ENCODE peak calls at places on chromosomes 12 and 14, in ten cellular contexts. C is tibial artery, E is HCT116, A is upper lobe of right lung, P is A549, O is body of pancreas, M is cardiac muscle cell, D is stomach, L is esophagus squamous epithelium, H is A673. J is an unnamed sample.

GRCh38 chr12:10339441-10339840 is 31.8 kb downstream of the KLRD1 start:
- DNase-seq in A (no peak), H (no peak), L (no peak), M (no peak), D (no peak), E (peak; percentile 23), O (no peak), C (no peak), P (peak; percentile 49), J (peak; percentile 25)

GRCh38 chr14:31206536-31207286 is 882 bp downstream of the HECTD1 start:
- DNase-seq in O (peak; percentile 40), C (peak; percentile 71), L (no peak), E (no peak), A (no peak), P (peak; percentile 27), D (peak; percentile 50), M (peak; percentile 49), H (peak; percentile 42), J (peak; percentile 25)

GRCh38 chr12:92042791-92043531 is 102.7 kb downstream of the BTG1 start:
- DNase-seq in M (no peak), D (no peak), H (no peak), A (no peak), E (no peak), L (no peak), P (no peak), O (no peak), C (no peak), J (no peak)

GRCh38 chr12:54139030-54139429 is 49.8 kb downstream of the SMUG1 start:
- DNase-seq in C (no peak), H (no peak), M (no peak), D (no peak), L (no peak), P (no peak), O (no peak), A (no peak), E (no peak), J (no peak)

GRCh38 chr14:36226164-36226563 is 49.6 kb upstream of the PTCSC3 start:
- DNase-seq in A (no peak), C (no peak), M (no peak), E (no peak), D (no peak), L (no peak), P (no peak), H (no peak), O (no peak), J (peak; percentile 13)

GRCh38 chr12:82896979-82897378 is 210.3 kb downstream of the TMTC2 start:
- DNase-seq in A (no peak), O (peak; percentile 70), L (no peak), H (no peak), C (no peak), E (peak; percentile 8), P (peak; percentile 45), D (peak; percentile 63), M (no peak), J (peak; percentile 44)

GRCh38 chr12:62813031-62813829 is 121.7 kb downstream of the PPM1H start:
- DNase-seq in E (peak; percentile 45), C (peak; percentile 75), O (peak; percentile 64), L (no peak), H (peak; percentile 85), A (peak; percentile 77), M (peak; percentile 76), D (peak; percentile 61), P (peak; percentile 83), J (peak; percentile 48)

GRCh38 chr12:58750484-58750883 is 169.8 kb downstream of the LRIG3 start:
- DNase-seq in E (no peak), P (peak; percentile 67), O (no peak), H (peak; percentile 50), A (no peak), C (no peak), L (no peak), D (no peak), M (no peak), J (peak; percentile 96)

GRCh38 chr12:52175411-52176350 is 16.1 kb downstream of the KRT80 start:
- DNase-seq in E (no peak), C (no peak), O (no peak), M (no peak), H (peak; percentile 84), L (no peak), A (no peak), D (no peak), P (no peak), J (no peak)
- TF ChIP-seq CTCF in E (peak; percentile 39), C (peak; percentile 28), O (no peak), M (peak; percentile 28), H (peak; percentile 29), L (no peak), A (peak; percentile 32), D (no peak), P (no peak), J (peak; percentile 24)

GRCh38 chr14:38839743-38840375 is 263.2 kb downstream of the SEC23A start:
- DNase-seq in O (no peak), C (no peak), P (peak; percentile 2), A (no peak), E (no peak), L (no peak), H (no peak), M (no peak), D (no peak), J (peak; percentile 3)
- H3K4me1 ChIP-seq in O (peaks cover 11% of the 10 kb centered on the region), C (peaks cover 2% of the 10 kb centered on the region), P (peaks cover 5% of the 10 kb centered on the region), A (no peaks in the 10 kb centered on the region), E (no peaks in the 10 kb centered on the region), L (no peaks in the 10 kb centered on the region), H (no peaks in the 10 kb centered on the region), M (peaks cover 9% of the 10 kb centered on the region), D (peaks cover 9% of the 10 kb centered on the region), J (peaks cover 3% of the 10 kb centered on the region)

DNA sequence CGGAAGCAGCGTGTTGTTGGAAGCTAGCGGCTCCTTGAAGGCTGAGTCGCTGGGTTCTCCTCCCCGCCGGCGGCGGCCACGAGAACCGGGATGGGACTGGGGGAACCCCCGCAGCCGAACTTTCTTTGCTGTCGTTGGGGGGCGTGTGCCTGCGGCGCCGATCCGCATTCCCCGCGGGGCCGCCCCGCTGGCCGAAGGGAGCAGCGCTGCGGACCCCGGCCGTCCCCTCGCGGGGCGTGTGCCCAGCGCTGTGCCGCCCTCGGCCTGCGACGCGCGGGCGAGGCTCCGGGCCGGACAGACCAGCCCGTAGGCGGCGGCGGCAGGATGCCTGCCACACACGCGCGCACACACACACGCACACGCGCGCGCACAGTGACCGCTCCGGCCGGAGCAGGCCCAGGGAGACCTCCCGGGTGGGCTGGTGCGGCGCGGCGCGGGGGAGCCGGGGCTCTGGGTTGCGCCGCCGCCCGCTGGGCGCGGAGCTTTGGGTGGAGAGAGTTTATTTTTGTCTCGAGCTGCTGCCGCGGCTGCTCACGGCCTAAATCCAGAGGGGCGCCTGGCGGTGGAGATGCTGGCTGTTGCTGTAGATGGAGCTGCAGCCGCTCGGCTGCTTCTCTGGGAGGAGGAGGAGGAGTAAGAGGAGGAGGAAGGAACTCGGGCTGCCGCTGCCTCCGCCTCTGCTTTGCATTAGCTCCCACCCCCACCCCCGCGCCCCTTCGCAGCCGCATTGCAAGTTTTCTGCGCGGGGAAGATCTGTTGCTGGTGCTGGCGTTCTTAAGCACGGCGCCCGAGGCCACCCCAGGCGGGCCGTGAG is at the start of gene SAMD4A:
- DNase-seq in M (peak; percentile 78), O (peak; percentile 75), C (peak; percentile 91), D (peak; percentile 67), L (peak; percentile 39), E (no peak), A (peak; percentile 86), H (peak; percentile 92), P (peak; percentile 88), J (peak; percentile 82)
- TF ChIP-seq CTCF in M (peak; percentile 35), O (peak; percentile 24), C (peak; percentile 55), D (no peak), L (peak; percentile 25), E (peak; percentile 17), A (peak; percentile 34), H (peak; percentile 44), P (peak; percentile 33), J (no peak)

DNA sequence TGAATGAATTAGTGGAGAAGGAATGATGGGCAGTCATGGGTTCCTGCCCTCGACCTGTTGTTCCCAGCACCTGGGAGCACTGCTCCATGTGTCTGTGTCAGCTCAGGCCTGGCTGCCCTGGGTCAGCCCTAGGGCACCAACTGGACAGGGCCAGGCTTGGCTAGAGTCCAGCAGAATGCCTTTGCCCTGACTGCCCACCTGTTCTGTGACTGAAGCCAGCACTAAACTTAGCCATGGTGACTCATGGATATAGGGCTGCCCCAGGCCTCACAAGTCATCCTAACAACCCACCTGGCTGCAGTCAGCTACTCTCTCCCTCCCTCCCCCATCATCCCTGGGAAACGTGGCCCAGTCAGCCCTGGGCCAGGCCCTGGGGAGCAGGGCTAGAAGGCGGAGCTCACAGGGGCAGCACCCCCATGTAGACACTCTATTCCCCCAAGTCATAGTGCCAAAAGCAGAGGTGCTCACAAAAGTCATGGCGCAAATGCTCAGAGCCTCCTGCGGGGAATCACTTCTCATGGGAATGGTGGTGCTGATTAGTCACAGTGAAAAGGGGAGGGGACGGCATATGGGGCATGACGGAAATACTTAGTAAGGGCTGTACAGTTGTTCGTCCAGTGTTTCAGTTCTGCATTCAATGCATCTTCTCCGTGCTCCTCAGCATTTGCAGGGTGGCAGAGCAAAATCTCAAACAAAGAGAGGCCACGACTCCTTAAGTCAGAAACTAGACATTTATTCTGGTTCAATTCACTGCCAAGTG is 52.0 kb upstream of the NTF3 start:
- DNase-seq in C (no peak), O (no peak), P (no peak), M (peak; percentile 4), L (no peak), A (no peak), H (no peak), D (no peak), E (peak; percentile 60), J (no peak)
- H3K4me1 ChIP-seq in C (no peaks in the 10 kb centered on the region), O (no peaks in the 10 kb centered on the region), P (no peaks in the 10 kb centered on the region), M (no peaks in the 10 kb centered on the region), L (no peaks in the 10 kb centered on the region), A (no peaks in the 10 kb centered on the region), H (no peaks in the 10 kb centered on the region), D (no peaks in the 10 kb centered on the region), E (peaks cover 9% of the 10 kb centered on the region), J (no peaks in the 10 kb centered on the region)

GRCh38 chr12:116194935-116195431 is 82.5 kb downstream of the MED13L start:
- DNase-seq in D (no peak), C (no peak), E (no peak), O (no peak), A (no peak), H (no peak), M (no peak), L (no peak), P (peak; percentile 14), J (no peak)
- TF ChIP-seq CTCF in D (no peak), C (no peak), E (no peak), O (no peak), A (no peak), H (no peak), M (no peak), L (no peak), P (no peak), J (no peak)